ENCODE peak calls at places on chromosome 3, in five cellular contexts. U is OCI-LY7, P is neural progenitor cell, X is cardiac muscle cell, J is lung. Z is an unnamed sample.

GRCh38 chr3:177739461-177739860 is 542.2 kb upstream of the TBL1XR1 start:
- DNase-seq in U (no peak), P (no peak), X (no peak), J (no peak), Z (no peak)

GRCh38 chr3:189772584-189772983 is 141.4 kb downstream of the TP63 start:
- DNase-seq in U (no peak), P (no peak), X (peak; percentile 56), J (no peak), Z (peak; percentile 59)

GRCh38 chr3:187795207-187795960 is 50.1 kb upstream of the BCL6 start:
- DNase-seq in U (no peak), P (no peak), X (no peak), J (no peak), Z (no peak)

GRCh38 chr3:147299656-147300055 is 106.7 kb downstream of the ZIC4 start:
- DNase-seq in U (no peak), P (no peak), X (no peak), J (no peak), Z (no peak)

GRCh38 chr3:177633671-177634207 is 436.5 kb upstream of the TBL1XR1 start:
- DNase-seq in U (no peak), P (no peak), X (peak; percentile 90), J (no peak), Z (no peak)

GRCh38 chr3:79366414-79366813 is 401.4 kb downstream of the ROBO1 start:
- DNase-seq in U (no peak), P (no peak), X (no peak), J (no peak), Z (no peak)

GRCh38 chr3:143035466-143036214 is 34.3 kb downstream of the U2SURP start:
- DNase-seq in U (no peak), P (no peak), X (peak; percentile 63), J (no peak), Z (no peak)

GRCh38 chr3:149332781-149333517 is 487 bp downstream of the TM4SF18 start:
- DNase-seq in U (no peak), P (peak; percentile 9), X (no peak), J (no peak), Z (no peak)

GRCh38 chr3:4824948-4825325 is 154.3 kb upstream of the BHLHE40 start:
- DNase-seq in U (no peak), P (no peak), X (peak; percentile 17), J (no peak), Z (no peak)

GRCh38 chr3:15861163-15861562 is 63.4 kb upstream of the ANKRD28 start:
- DNase-seq in U (no peak), P (no peak), X (no peak), J (no peak), Z (no peak)

GRCh38 chr3:21668012-21668411 is 83.0 kb downstream of the ZNF385D start:
- DNase-seq in U (no peak), P (no peak), X (no peak), J (no peak), Z (no peak)

GRCh38 chr3:144549161-144549560 is 577.5 kb downstream of the DIPK2A start:
- DNase-seq in U (no peak), P (peak; percentile 58), X (no peak), J (no peak), Z (no peak)

GRCh38 chr3:190811775-190812480 is 50.6 kb downstream of the GMNC start:
- DNase-seq in U (peak; percentile 69), P (peak; percentile 81), X (peak; percentile 75), J (no peak), Z (peak; percentile 33)

GRCh38 chr3:129119365-129120100 is 2.1 kb downstream of the RAB43 start:
- DNase-seq in U (no peak), P (no peak), X (no peak), J (peak; percentile 36), Z (no peak)

GRCh38 chr3:117219296-117219695 is 509.7 kb downstream of the TUSC7 start:
- DNase-seq in U (no peak), P (no peak), X (no peak), J (no peak), Z (no peak)

GRCh38 chr3:47266709-47267489 is 15.7 kb downstream of the KIF9 start:
- DNase-seq in U (peak; percentile 42), P (no peak), X (peak; percentile 97), J (peak; percentile 67), Z (no peak)

GRCh38 chr3:56826831-56827722 is 25.3 kb upstream of the ARHGEF3 start:
- DNase-seq in U (no peak), P (no peak), X (peak; percentile 52), J (no peak), Z (peak; percentile 59)

GRCh38 chr3:170741756-170742530 is 128.1 kb downstream of the RPL22L1 start:
- DNase-seq in U (no peak), P (no peak), X (no peak), J (no peak), Z (no peak)

GRCh38 chr3:129308636-129309035 is 30.0 kb downstream of the HMCES start:
- DNase-seq in U (no peak), P (no peak), X (no peak), J (no peak), Z (no peak)

GRCh38 chr3:141323936-141324704 is 44.2 kb upstream of the ZBTB38 start:
- DNase-seq in U (no peak), P (no peak), X (no peak), J (no peak), Z (no peak)

GRCh38 chr3:83738202-83738601 is 1220.6 kb upstream of the CADM2 start:
- DNase-seq in U (no peak), P (no peak), X (no peak), J (no peak), Z (no peak)

GRCh38 chr3:108485146-108485545 is 25.2 kb downstream of the MYH15 start:
- DNase-seq in U (no peak), P (peak; percentile 57), X (no peak), J (no peak), Z (peak; percentile 94)

GRCh38 chr3:2810723-2811122 is 299.5 kb downstream of the IL5RA start:
- DNase-seq in U (no peak), P (peak; percentile 39), X (no peak), J (no peak), Z (no peak)

GRCh38 chr3:127970966-127971592 is 56.0 kb downstream of the KBTBD12 start:
- DNase-seq in U (peak; percentile 54), P (peak; percentile 70), X (peak; percentile 64), J (no peak), Z (peak; percentile 55)

GRCh38 chr3:128170866-128171516 is 17.7 kb downstream of the EEFSEC start:
- DNase-seq in U (peak; percentile 23), P (peak; percentile 79), X (peak; percentile 87), J (peak; percentile 40), Z (peak; percentile 80)

GRCh38 chr3:112963683-112964082 is 11.2 kb downstream of the CD200R1 start:
- DNase-seq in U (no peak), P (no peak), X (no peak), J (no peak), Z (no peak)

GRCh38 chr3:146464005-146464595 is 5.3 kb downstream of the PLSCR2 start:
- DNase-seq in U (no peak), P (no peak), X (peak; percentile 25), J (no peak), Z (no peak)

GRCh38 chr3:127061641-127062040 is 78.7 kb downstream of the PLXNA1 start:
- DNase-seq in U (no peak), P (peak; percentile 54), X (no peak), J (no peak), Z (no peak)

GRCh38 chr3:160225181-160226025 is at the start of gene C3orf80:
- DNase-seq in U (peak; percentile 30), P (peak; percentile 85), X (peak; percentile 48), J (peak; percentile 56), Z (peak; percentile 87)

GRCh38 chr3:158539414-158540014 is 31.5 kb upstream of the MLF1 start:
- DNase-seq in U (peak; percentile 47), P (peak; percentile 31), X (peak; percentile 74), J (no peak), Z (peak; percentile 40)

GRCh38 chr3:25823314-25823713 is 33.4 kb downstream of the OXSM start:
- DNase-seq in U (no peak), P (no peak), X (no peak), J (no peak), Z (no peak)

GRCh38 chr3:18098960-18099587 is 326.1 kb downstream of the SATB1 start:
- DNase-seq in U (no peak), P (no peak), X (peak; percentile 54), J (no peak), Z (no peak)

DNA sequence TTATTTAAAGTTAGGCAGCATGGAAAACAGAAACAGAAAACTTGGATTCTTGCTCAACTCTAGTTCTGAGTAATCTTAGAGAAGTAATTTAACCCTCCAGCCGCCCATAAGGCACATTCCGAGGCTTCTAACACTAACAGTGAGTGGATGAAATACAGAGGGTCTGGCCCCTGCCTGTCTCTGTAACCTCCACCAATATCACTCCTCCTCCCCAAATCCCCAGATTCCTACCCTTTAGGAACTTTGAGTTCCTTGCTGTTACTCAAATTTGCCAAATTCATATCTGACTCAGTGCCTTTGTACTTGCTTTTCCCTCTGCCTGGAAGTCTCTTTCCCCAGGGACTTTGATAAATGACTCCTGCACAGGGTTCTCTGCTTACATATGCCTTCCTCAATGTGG is 112.5 kb upstream of the TGFBR2 start:
- DNase-seq in U (no peak), P (no peak), X (peak; percentile 89), J (no peak), Z (no peak)
- H3K4me3 ChIP-seq in U (no peak overlapping the region), P (no peak overlapping the region), X (no peak overlapping the region), J (no peak overlapping the region), Z (no peak overlapping the region)

DNA sequence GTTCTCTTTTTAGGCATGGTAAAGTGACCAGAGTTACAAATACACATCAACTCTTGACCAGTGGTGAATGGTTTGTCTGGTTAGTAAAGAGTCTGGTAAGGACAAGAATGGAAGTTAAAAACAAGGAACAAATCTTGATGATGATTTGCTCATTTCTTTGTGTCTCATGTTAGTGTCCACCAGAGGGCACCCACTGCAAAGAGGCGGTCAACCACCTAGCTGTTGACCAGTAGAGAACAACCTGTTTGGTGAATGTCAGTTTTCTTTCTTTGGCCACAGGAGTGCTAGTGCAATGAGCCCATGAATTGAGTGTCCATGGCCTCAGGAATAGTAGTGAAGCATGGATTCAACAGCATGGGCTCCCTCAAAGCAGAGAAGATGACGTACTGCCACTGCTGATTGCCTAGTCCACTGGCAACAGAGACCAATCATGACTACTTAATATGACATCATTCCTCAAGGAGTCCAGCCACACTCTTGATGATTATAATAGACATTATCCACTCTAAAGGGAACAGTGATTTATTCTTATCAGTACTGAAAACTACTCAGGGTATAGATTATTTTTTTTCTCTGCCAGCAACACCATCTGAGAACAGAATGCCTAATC is 10.7 kb upstream of the CNTN6 start:
- DNase-seq in U (peak; percentile 21), P (peak; percentile 77), X (peak; percentile 48), J (peak; percentile 53), Z (peak; percentile 57)
- H3K9me3 ChIP-seq in U (no peaks in the 10 kb centered on the region), P (no peaks in the 10 kb centered on the region), X (no peaks in the 10 kb centered on the region), J (no peaks in the 10 kb centered on the region), Z (no peaks in the 10 kb centered on the region)

GRCh38 chr3:14423197-14423743 is 20.9 kb downstream of the SLC6A6 start:
- DNase-seq in U (no peak), P (no peak), X (no peak), J (peak; percentile 75), Z (no peak)

GRCh38 chr3:14426305-14426620 is 23.9 kb downstream of the SLC6A6 start:
- DNase-seq in U (no peak), P (no peak), X (no peak), J (no peak), Z (no peak)

GRCh38 chr3:14424711-14425573 is 22.5 kb downstream of the SLC6A6 start:
- DNase-seq in U (no peak), P (no peak), X (no peak), J (peak; percentile 76), Z (peak; percentile 69)

GRCh38 chr3:14423963-14424362 is 21.6 kb downstream of the SLC6A6 start:
- DNase-seq in U (no peak), P (no peak), X (no peak), J (no peak), Z (no peak)

GRCh38 chr3:14425574-14426304 is 23.3 kb downstream of the SLC6A6 start:
- DNase-seq in U (peak; percentile 55), P (no peak), X (no peak), J (no peak), Z (peak; percentile 68)
- TF ChIP-seq CTCF in U (peak; percentile 41), P (no peak), X (no peak), J (no peak), Z (peak; percentile 27)

GRCh38 chr3:53195066-53195450 is 34.0 kb downstream of the PRKCD start:
- DNase-seq in U (no peak), P (no peak), X (no peak), J (no peak), Z (no peak)
- H3K4me3 ChIP-seq in U (no peak overlapping the region), P (no peak overlapping the region), X (no peak overlapping the region), J (no peak overlapping the region), Z (no peak overlapping the region)

Z was measured in WERI-Rb-1.